ENCODE peak calls at places on chromosome 21, in ten cellular contexts. L, E, A, C, G, U, V, W, R and X are unnamed samples.
A peak's percentile ranks its signal among the peaks of the same experiment; 100 is the strongest.

GRCh38 chr21:43782741-43783700 is 6.4 kb upstream of the RRP1 start:
- DNase-seq in L (no peak), V (no peak), U (no peak), A (peak; percentile 60), G (no peak), C (no peak), R (no peak), E (no peak), W (no peak), X (no peak)

GRCh38 chr21:15617968-15618367 is 111.8 kb upstream of the USP25 start:
- DNase-seq in V (peak; percentile 44), R (no peak), G (no peak), E (no peak), L (no peak), U (no peak), C (no peak), A (no peak), W (no peak), X (no peak)

GRCh38 chr21:26055010-26055409 is 115.6 kb downstream of the APP start:
- DNase-seq in V (no peak), U (no peak), E (no peak), R (no peak), W (no peak), A (no peak), C (no peak), L (no peak), G (no peak), X (no peak)

GRCh38 chr21:43937898-43938309 is 72.9 kb downstream of the AGPAT3 start:
- DNase-seq in G (no peak), W (no peak), R (no peak), E (no peak), V (no peak), C (no peak), L (no peak), A (no peak), U (no peak), X (no peak)

GRCh38 chr21:27802816-27803475 is 836.1 kb upstream of the ADAMTS5 start:
- DNase-seq in A (peak; percentile 21), C (no peak), G (no peak), U (no peak), W (no peak), L (no peak), E (peak; percentile 29), V (peak; percentile 67), R (no peak), X (no peak)

GRCh38 chr21:38027901-38028300 is 111.6 kb upstream of the KCNJ6 start:
- DNase-seq in U (no peak), G (no peak), L (no peak), E (no peak), C (no peak), W (no peak), V (no peak), R (no peak), A (no peak), X (no peak)

GRCh38 chr21:36260030-36260787 is 59.8 kb upstream of the MORC3 start:
- DNase-seq in U (peak; percentile 48), C (no peak), R (no peak), G (peak; percentile 41), L (no peak), V (peak; percentile 37), E (peak; percentile 58), A (peak; percentile 66), W (no peak), X (peak; percentile 41)

GRCh38 chr21:46441331-46441730 is 17.4 kb upstream of the DIP2A start:
- DNase-seq in V (no peak), W (no peak), L (no peak), G (no peak), C (peak; percentile 45), A (no peak), R (no peak), E (no peak), U (no peak), X (no peak)

GRCh38 chr21:43613755-43614638 is 45.3 kb downstream of the HSF2BP start:
- DNase-seq in V (no peak), L (no peak), W (no peak), G (no peak), A (no peak), U (no peak), R (no peak), E (no peak), C (no peak), X (no peak)

GRCh38 chr21:39845581-39846130 is 21.6 kb upstream of the PCP4 start:
- DNase-seq in A (no peak), G (no peak), U (no peak), R (no peak), W (no peak), C (no peak), L (no peak), E (no peak), V (peak; percentile 42), X (no peak)

GRCh38 chr21:15625363-15625762 is 104.4 kb upstream of the USP25 start:
- DNase-seq in R (no peak), E (no peak), V (no peak), W (no peak), C (no peak), U (no peak), A (no peak), G (no peak), L (no peak), X (no peak)

GRCh38 chr21:25054689-25055088 is 552.6 kb downstream of the MRPL39 start:
- DNase-seq in V (no peak), C (no peak), L (no peak), E (no peak), U (no peak), G (no peak), A (no peak), W (no peak), R (no peak), X (no peak)

GRCh38 chr21:25373126-25374082 is 233.9 kb downstream of the MRPL39 start:
- DNase-seq in L (no peak), R (no peak), G (no peak), U (no peak), V (peak; percentile 41), E (no peak), A (no peak), W (no peak), C (no peak), X (no peak)

GRCh38 chr21:34132905-34133304 is 59.5 kb downstream of the MRPS6 start:
- DNase-seq in A (no peak), V (no peak), R (no peak), L (no peak), W (no peak), E (no peak), C (no peak), U (no peak), G (no peak), X (no peak)
- H3K36me3 ChIP-seq in A (no peaks in the 10 kb centered on the region), V (peaks cover 13% of the 10 kb centered on the region), R (peaks cover 8% of the 10 kb centered on the region), L (no peaks in the 10 kb centered on the region), W (no peaks in the 10 kb centered on the region), E (no peaks in the 10 kb centered on the region), C (no peaks in the 10 kb centered on the region), U (no peaks in the 10 kb centered on the region), G (no peaks in the 10 kb centered on the region), X (peaks cover 6% of the 10 kb centered on the region)

GRCh38 chr21:41950941-41951408 is 2.8 kb downstream of the C2CD2 start:
- DNase-seq in L (no peak), C (no peak), U (no peak), R (no peak), G (no peak), V (peak; percentile 84), E (no peak), W (peak; percentile 53), A (peak; percentile 53), X (peak; percentile 55)

GRCh38 chr21:41947596-41948403 is 6.0 kb downstream of the C2CD2 start:
- DNase-seq in L (no peak), R (no peak), E (no peak), V (no peak), A (peak; percentile 87), W (peak; percentile 77), C (no peak), U (no peak), G (peak; percentile 75), X (peak; percentile 74)

GRCh38 chr21:41945982-41946381 is 7.8 kb downstream of the C2CD2 start:
- DNase-seq in A (no peak), W (no peak), R (no peak), C (no peak), E (no peak), G (no peak), U (no peak), L (no peak), V (no peak), X (no peak)

GRCh38 chr21:41948404-41948895 is 5.4 kb downstream of the C2CD2 start:
- DNase-seq in C (no peak), A (no peak), U (no peak), L (no peak), W (no peak), G (peak; percentile 40), V (no peak), R (no peak), E (no peak), X (no peak)

GRCh38 chr21:41948901-41949300 is 4.9 kb downstream of the C2CD2 start:
- DNase-seq in L (no peak), C (no peak), G (no peak), V (no peak), W (peak; percentile 53), U (no peak), E (no peak), R (no peak), A (no peak), X (peak; percentile 54)
- H3K4me1 ChIP-seq in L (peaks cover 50% of the 10 kb centered on the region), C (peaks cover 17% of the 10 kb centered on the region), G (peaks cover 33% of the 10 kb centered on the region), V (peaks cover 37% of the 10 kb centered on the region), W (peaks cover 9% of the 10 kb centered on the region), U (no peaks in the 10 kb centered on the region), E (peaks cover 8% of the 10 kb centered on the region), R (peaks cover 44% of the 10 kb centered on the region), A (peaks cover 74% of the 10 kb centered on the region), X (no peaks in the 10 kb centered on the region)

GRCh38 chr21:45313682-45314081 is 26.0 kb upstream of the POFUT2 start:
- DNase-seq in U (no peak), G (no peak), R (no peak), W (no peak), L (no peak), V (no peak), C (no peak), E (no peak), A (no peak), X (no peak)

GRCh38 chr21:45310446-45310845 is 22.8 kb upstream of the POFUT2 start:
- DNase-seq in G (peak; percentile 41), U (no peak), W (peak; percentile 59), A (no peak), L (no peak), R (peak; percentile 12), E (no peak), V (no peak), C (no peak), X (peak; percentile 54)

GRCh38 chr21:45312296-45312695 is 24.6 kb upstream of the POFUT2 start:
- DNase-seq in V (no peak), G (no peak), U (no peak), L (no peak), W (no peak), C (no peak), E (no peak), R (no peak), A (no peak), X (no peak)

GRCh38 chr21:45309541-45310381 is 22.1 kb upstream of the POFUT2 start:
- DNase-seq in C (peak; percentile 47), L (no peak), E (no peak), G (peak; percentile 59), W (peak; percentile 81), V (no peak), A (peak; percentile 40), U (no peak), R (peak; percentile 29), X (peak; percentile 78)

GRCh38 chr21:45313015-45313414 is 25.3 kb upstream of the POFUT2 start:
- DNase-seq in R (peak; percentile 12), G (peak; percentile 25), E (no peak), C (peak; percentile 18), L (no peak), U (no peak), A (no peak), W (peak; percentile 46), V (no peak), X (peak; percentile 37)
- H3K36me3 ChIP-seq in R (no peaks in the 10 kb centered on the region), G (no peaks in the 10 kb centered on the region), E (no peaks in the 10 kb centered on the region), C (no peaks in the 10 kb centered on the region), L (no peaks in the 10 kb centered on the region), U (no peaks in the 10 kb centered on the region), A (no peaks in the 10 kb centered on the region), W (no peaks in the 10 kb centered on the region), V (no peaks in the 10 kb centered on the region), X (no peaks in the 10 kb centered on the region)

GRCh38 chr21:41759926-41760325 is 6.9 kb downstream of the RIPK4 start:
- DNase-seq in V (no peak), A (no peak), L (no peak), W (peak; percentile 1), G (no peak), E (no peak), R (no peak), C (no peak), U (no peak), X (no peak)
- H3K4me1 ChIP-seq in V (peaks cover 37% of the 10 kb centered on the region), A (no peaks in the 10 kb centered on the region), L (peaks cover 20% of the 10 kb centered on the region), W (peaks cover 14% of the 10 kb centered on the region), G (no peaks in the 10 kb centered on the region), E (no peaks in the 10 kb centered on the region), R (peaks cover 17% of the 10 kb centered on the region), C (no peaks in the 10 kb centered on the region), U (peaks cover 9% of the 10 kb centered on the region), X (peaks cover 27% of the 10 kb centered on the region)